ENCODE peak calls at places on chromosomes 16 and 17, in six cellular contexts. P is AG10803, A is MCF 10A, Z is A673, G is body of pancreas, F is OCI-LY7. J is an unnamed sample.

GRCh38 chr16:3304370-3304769 is 860 bp downstream of the TIGD7 start:
- DNase-seq in P (peak; percentile 17), A (no peak), Z (no peak), G (no peak), F (no peak), J (no peak)

GRCh38 chr17:9661027-9661426 is 15.7 kb downstream of the USP43 start:
- DNase-seq in P (no peak), A (no peak), Z (no peak), G (no peak), F (no peak), J (no peak)

GRCh38 chr17:45649796-45650195 is 134.3 kb upstream of the CRHR1 start:
- DNase-seq in P (no peak), A (no peak), Z (no peak), G (no peak), F (no peak), J (no peak)

GRCh38 chr16:77986021-77986420 is 36.3 kb upstream of the CLEC3A start:
- DNase-seq in P (no peak), A (no peak), Z (no peak), G (no peak), F (no peak), J (no peak)

GRCh38 chr17:35614835-35615234 is 27.7 kb downstream of the AP2B1 start:
- DNase-seq in P (peak; percentile 23), A (no peak), Z (no peak), G (no peak), F (no peak), J (no peak)

GRCh38 chr16:48014349-48015135 is 141.3 kb downstream of the ABCC12 start:
- DNase-seq in P (no peak), A (peak; percentile 88), Z (peak; percentile 15), G (no peak), F (no peak), J (peak; percentile 99)

GRCh38 chr16:23905027-23905426 is 69.2 kb downstream of the PRKCB start:
- DNase-seq in P (peak; percentile 86), A (peak; percentile 68), Z (peak; percentile 69), G (no peak), F (no peak), J (peak; percentile 85)

GRCh38 chr17:18920911-18921441 is 31.0 kb upstream of the SLC5A10 start:
- DNase-seq in P (no peak), A (no peak), Z (no peak), G (no peak), F (peak; percentile 62), J (no peak)

GRCh38 chr16:7849891-7850290 is 517.2 kb downstream of the RBFOX1 start:
- DNase-seq in P (no peak), A (no peak), Z (no peak), G (peak; percentile 15), F (no peak), J (no peak)

GRCh38 chr17:12118617-12119016 is 97.9 kb downstream of the MAP2K4 start:
- DNase-seq in P (no peak), A (peak; percentile 32), Z (no peak), G (no peak), F (no peak), J (peak; percentile 52)

GRCh38 chr16:66152841-66153525 is 213.5 kb upstream of the CDH5 start:
- DNase-seq in P (peak; percentile 96), A (no peak), Z (no peak), G (no peak), F (no peak), J (no peak)

GRCh38 chr16:78461496-78461938 is 362.1 kb downstream of the WWOX start:
- DNase-seq in P (no peak), A (peak; percentile 68), Z (no peak), G (no peak), F (no peak), J (no peak)

GRCh38 chr16:5928476-5929055 is 831.0 kb upstream of the EEF2KMT start:
- DNase-seq in P (no peak), A (no peak), Z (no peak), G (no peak), F (no peak), J (no peak)

GRCh38 chr17:30449480-30449879 is 27.7 kb upstream of the GOSR1 start:
- DNase-seq in P (peak; percentile 49), A (no peak), Z (no peak), G (peak; percentile 23), F (no peak), J (no peak)

GRCh38 chr16:69064164-69064563 is 41.3 kb upstream of the HAS3 start:
- DNase-seq in P (no peak), A (no peak), Z (no peak), G (no peak), F (no peak), J (peak; percentile 69)

GRCh38 chr16:85460983-85461813 is 151.9 kb upstream of the GSE1 start:
- DNase-seq in P (peak; percentile 61), A (peak; percentile 54), Z (peak; percentile 61), G (no peak), F (no peak), J (no peak)

GRCh38 chr16:87457051-87457611 is 35.7 kb downstream of the ZCCHC14 start:
- DNase-seq in P (peak; percentile 75), A (no peak), Z (no peak), G (no peak), F (no peak), J (peak; percentile 76)

GRCh38 chr17:61406871-61407210 is 7.2 kb downstream of the TBX2 start:
- DNase-seq in P (no peak), A (no peak), Z (no peak), G (no peak), F (no peak), J (no peak)

GRCh38 chr16:27230562-27230991 is 27.3 kb downstream of the KDM8 start:
- DNase-seq in P (no peak), A (no peak), Z (no peak), G (no peak), F (no peak), J (no peak)

GRCh38 chr16:50534556-50534955 is 13.6 kb upstream of the NKD1 start:
- DNase-seq in P (no peak), A (no peak), Z (no peak), G (no peak), F (no peak), J (no peak)

GRCh38 chr17:21170829-21171228 is 43.1 kb downstream of the TMEM11 start:
- DNase-seq in P (peak; percentile 72), A (no peak), Z (no peak), G (no peak), F (no peak), J (no peak)

GRCh38 chr17:41632482-41633105 is 8.2 kb upstream of the KRT17 start:
- DNase-seq in P (no peak), A (no peak), Z (no peak), G (no peak), F (no peak), J (no peak)

GRCh38 chr17:41631890-41632269 is 7.5 kb upstream of the KRT17 start:
- DNase-seq in P (no peak), A (no peak), Z (no peak), G (no peak), F (no peak), J (no peak)

GRCh38 chr17:41629826-41630670 is 5.7 kb upstream of the KRT17 start:
- DNase-seq in P (no peak), A (no peak), Z (no peak), G (no peak), F (no peak), J (no peak)

GRCh38 chr17:41629316-41629715 is 4.9 kb upstream of the KRT17 start:
- DNase-seq in P (no peak), A (no peak), Z (no peak), G (no peak), F (no peak), J (no peak)

GRCh38 chr17:41631025-41631889 is 6.9 kb upstream of the KRT17 start:
- DNase-seq in P (no peak), A (no peak), Z (no peak), G (no peak), F (no peak), J (no peak)
- TF ChIP-seq CTCF in P (no peak), A (no peak), Z (no peak), G (no peak), F (no peak), J (no peak)

DNA sequence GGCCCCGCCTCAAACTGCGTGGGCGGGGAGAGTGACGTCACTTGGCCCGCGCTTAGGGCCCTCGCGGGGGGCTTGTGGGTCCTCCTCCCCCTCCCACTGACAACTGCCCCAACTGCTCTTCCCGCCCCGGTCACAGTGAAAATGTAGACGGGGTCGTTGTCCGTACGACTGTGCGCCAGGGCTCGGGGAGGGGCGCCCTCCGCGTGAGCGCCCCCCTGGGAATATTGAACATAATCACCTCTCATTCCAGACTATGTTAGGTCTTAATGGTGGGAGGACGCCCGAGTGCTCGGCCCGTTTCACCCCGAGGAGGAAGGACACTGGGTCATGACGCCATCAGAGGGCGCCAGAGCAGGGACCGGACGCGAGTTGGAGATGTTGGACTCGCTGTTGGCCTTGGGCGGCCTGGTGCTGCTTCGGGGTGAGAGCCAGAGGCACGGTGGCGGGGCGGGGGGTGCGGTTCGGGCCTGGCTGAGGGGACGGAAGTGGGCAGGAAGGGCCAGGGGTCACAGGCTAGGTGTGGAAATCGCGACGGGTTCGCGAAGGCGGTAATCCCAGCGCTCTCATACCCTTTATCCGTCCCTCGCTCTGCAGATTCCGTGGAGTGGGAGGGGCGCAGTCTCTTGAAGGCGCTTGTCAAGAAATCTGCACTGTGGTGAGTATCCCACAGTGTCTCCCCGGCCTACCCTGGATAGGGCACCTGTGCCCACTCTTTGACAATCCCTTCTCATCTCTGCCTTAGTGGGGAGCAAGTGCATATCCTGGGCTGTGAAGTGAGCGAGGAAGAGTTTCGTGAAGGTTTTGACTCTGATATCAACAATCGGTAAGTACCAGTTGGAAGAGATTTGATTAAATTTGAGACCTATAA is at the start of gene ELP5:
- DNase-seq in P (peak; percentile 94), A (peak; percentile 94), Z (peak; percentile 94), G (peak; percentile 94), F (peak; percentile 96), J (peak; percentile 92)
- TF ChIP-seq CTCF in P (peak; percentile 15), A (no peak), Z (peak; percentile 46), G (peak; percentile 36), F (peak; percentile 58), J (peak; percentile 53)

GRCh38 chr17:39097159-39097519 is 54.3 kb downstream of the PLXDC1 start:
- DNase-seq in P (no peak), A (no peak), Z (no peak), G (no peak), F (no peak), J (no peak)
- TF ChIP-seq CTCF in P (no peak), A (no peak), Z (no peak), G (no peak), F (no peak), J (no peak)

GRCh38 chr17:75855310-75856061 is at the start of gene WBP2:
- DNase-seq in P (peak; percentile 100), A (peak; percentile 100), Z (peak; percentile 100), G (peak; percentile 97), F (peak; percentile 100), J (peak; percentile 99)
- TF ChIP-seq CTCF in P (peak; percentile 12), A (no peak), Z (peak; percentile 54), G (peak; percentile 50), F (peak; percentile 92), J (peak; percentile 60)

J was measured in foreskin keratinocyte.